ENCODE peak calls at places on chromosomes 7 and 10, in five cellular contexts. E, I, U, H and F are unnamed samples.

GRCh38 chr7:100900978-100901377 is 5.3 kb upstream of the ACHE start:
- DNase-seq in H (no peak), I (no peak), U (no peak), E (no peak), F (no peak)

GRCh38 chr7:925601-926000 is 28.9 kb downstream of the ADAP1 start:
- DNase-seq in H (no peak), I (no peak), U (peak; percentile 40), E (no peak), F (no peak)

GRCh38 chr7:90613088-90613498 is 17.0 kb downstream of the CDK14 start:
- DNase-seq in U (no peak), E (no peak), I (no peak), H (no peak), F (no peak)

GRCh38 chr10:80487791-80488538 is 33.9 kb downstream of the TSPAN14 start:
- DNase-seq in I (no peak), U (no peak), H (no peak), E (no peak), F (no peak)

GRCh38 chr10:82683989-82684388 is 809.0 kb downstream of the NRG3 start:
- DNase-seq in E (no peak), I (no peak), U (no peak), H (no peak), F (no peak)

GRCh38 chr7:108076141-108076540 is 54.0 kb downstream of the LAMB4 start:
- DNase-seq in E (no peak), H (no peak), U (no peak), I (no peak), F (no peak)

GRCh38 chr10:86165666-86166065 is 200.9 kb downstream of the GRID1 start:
- DNase-seq in U (no peak), E (no peak), H (no peak), I (no peak), F (no peak)

GRCh38 chr7:139523199-139523941 is at the start of gene CLEC2L:
- DNase-seq in U (no peak), E (no peak), H (no peak), I (no peak), F (no peak)

GRCh38 chr7:8290645-8291308 is 28.8 kb upstream of the ICA1 start:
- DNase-seq in H (no peak), U (no peak), I (no peak), E (peak; percentile 29), F (no peak)

GRCh38 chr10:69636626-69637550 is 6.8 kb downstream of the FAM241B start:
- DNase-seq in I (peak; percentile 27), U (no peak), H (peak; percentile 19), E (no peak), F (no peak)

GRCh38 chr7:137986252-137987010 is 15.5 kb downstream of the CREB3L2 start:
- DNase-seq in H (no peak), U (no peak), I (no peak), E (peak; percentile 68), F (no peak)

GRCh38 chr10:64115913-64116643 is 594.9 kb downstream of the REEP3 start:
- DNase-seq in I (peak; percentile 31), U (peak; percentile 5), H (no peak), E (no peak), F (no peak)

GRCh38 chr10:79346388-79347225 is 662 bp upstream of the PPIF start:
- DNase-seq in E (no peak), I (no peak), H (peak; percentile 19), U (no peak), F (no peak)

GRCh38 chr7:18821554-18821953 is 295.9 kb downstream of the TWIST1 start:
- DNase-seq in I (no peak), U (no peak), E (no peak), H (no peak), F (no peak)

GRCh38 chr7:117502338-117502737 is 22.5 kb downstream of the CFTR start:
- DNase-seq in I (no peak), E (no peak), H (no peak), U (no peak), F (no peak)

GRCh38 chr10:15661574-15661973 is 58.1 kb downstream of the ITGA8 start:
- DNase-seq in I (no peak), U (no peak), E (no peak), H (no peak), F (no peak)

GRCh38 chr10:46028584-46029570 is 1.5 kb downstream of the NCOA4 start:
- DNase-seq in I (peak; percentile 66), U (peak; percentile 53), E (peak; percentile 66), H (peak; percentile 71), F (no peak)

GRCh38 chr10:24467094-24467493 is 256.6 kb downstream of the ARHGAP21 start:
- DNase-seq in E (peak; percentile 19), I (no peak), U (no peak), H (no peak), F (no peak)

GRCh38 chr10:125201108-125201524 is 40.8 kb upstream of the CTBP2 start:
- DNase-seq in I (no peak), U (no peak), H (peak; percentile 26), E (peak; percentile 92), F (peak; percentile 15)

GRCh38 chr10:59304521-59305097 is 57.7 kb downstream of the FAM13C start:
- DNase-seq in I (no peak), H (no peak), U (no peak), E (no peak), F (no peak)

GRCh38 chr10:49269523-49269922 is 29.4 kb upstream of the C10orf71 start:
- DNase-seq in U (no peak), I (no peak), E (no peak), H (no peak), F (no peak)

GRCh38 chr10:51619365-51619764 is 80.0 kb downstream of the CSTF2T start:
- DNase-seq in U (no peak), E (no peak), I (no peak), H (no peak), F (no peak)

GRCh38 chr7:65798111-65799075 is 74.5 kb upstream of the VKORC1L1 start:
- DNase-seq in H (no peak), U (no peak), E (peak; percentile 40), I (no peak), F (no peak)

GRCh38 chr7:152335900-152336571 is 99.8 kb downstream of the KMT2C start:
- DNase-seq in U (no peak), H (no peak), E (no peak), I (peak; percentile 74), F (no peak)

GRCh38 chr7:641966-642365 is 84.5 kb upstream of the DNAAF5 start:
- DNase-seq in H (no peak), I (no peak), U (no peak), E (no peak), F (no peak)

GRCh38 chr10:32983333-32983909 is 25.4 kb upstream of the ITGB1 start:
- DNase-seq in H (peak; percentile 84), E (peak; percentile 95), I (no peak), U (no peak), F (peak; percentile 82)

GRCh38 chr7:101118856-101119255 is 8.0 kb upstream of the SERPINE1 start:
- DNase-seq in U (no peak), I (no peak), H (no peak), E (no peak), F (no peak)

GRCh38 chr7:4842302-4843064 is 19.3 kb downstream of the PAPOLB start:
- DNase-seq in H (no peak), U (no peak), I (no peak), E (no peak), F (no peak)

GRCh38 chr10:26486985-26487850 is 49.1 kb downstream of the APBB1IP start:
- DNase-seq in E (peak; percentile 57), I (no peak), U (no peak), H (peak; percentile 55), F (peak; percentile 38)

GRCh38 chr10:91287276-91287675 is 66.8 kb downstream of the PCGF5 start:
- DNase-seq in H (no peak), E (peak; percentile 44), I (no peak), U (no peak), F (no peak)

DNA sequence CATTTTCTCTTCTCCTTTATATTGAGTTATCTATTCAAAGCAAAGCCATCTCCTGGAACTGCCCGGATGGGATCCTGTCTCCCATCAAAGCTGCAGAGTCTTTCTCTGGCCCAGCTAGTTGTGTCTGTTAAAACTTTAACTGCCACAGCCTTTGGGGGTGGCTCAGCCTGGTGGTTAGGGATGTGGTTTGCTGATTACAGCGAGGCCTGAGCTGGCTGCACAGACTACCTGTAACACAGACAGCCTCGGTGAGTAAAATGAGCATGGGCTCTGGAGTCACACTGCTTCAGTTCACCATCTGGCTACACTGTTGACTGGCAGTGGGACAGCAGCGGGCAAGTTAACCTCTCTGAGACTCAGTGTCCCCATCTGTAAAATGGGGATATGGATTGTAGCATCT is 18.4 kb upstream of the HABP2 start:
- DNase-seq in I (no peak), U (peak; percentile 31), E (no peak), H (no peak), F (no peak)
- H3K9ac ChIP-seq in I (no peak overlapping the region), U (no peak overlapping the region), E (no peak overlapping the region), H (no peak overlapping the region), F (no peak overlapping the region)

GRCh38 chr7:42247301-42247700 is 10.3 kb upstream of the GLI3 start:
- DNase-seq in E (peak; percentile 69), H (no peak), I (no peak), U (no peak), F (no peak)
- TF ChIP-seq CTCF in E (peak; percentile 12), H (no peak), I (no peak), U (no peak), F (no peak)

GRCh38 chr10:132184816-132185593 is 1.7 kb upstream of the DPYSL4 start:
- DNase-seq in H (no peak), E (no peak), U (no peak), I (no peak), F (no peak)

GRCh38 chr10:132187421-132188138 is 832 bp downstream of the DPYSL4 start:
- DNase-seq in U (no peak), I (no peak), E (no peak), H (no peak), F (no peak)

GRCh38 chr10:132185601-132186487 is 904 bp upstream of the DPYSL4 start:
- DNase-seq in U (no peak), E (peak; percentile 42), I (no peak), H (peak; percentile 7), F (no peak)

GRCh38 chr10:132188331-132188730 is 1.6 kb downstream of the DPYSL4 start:
- DNase-seq in H (no peak), I (no peak), E (no peak), U (no peak), F (no peak)

DNA sequence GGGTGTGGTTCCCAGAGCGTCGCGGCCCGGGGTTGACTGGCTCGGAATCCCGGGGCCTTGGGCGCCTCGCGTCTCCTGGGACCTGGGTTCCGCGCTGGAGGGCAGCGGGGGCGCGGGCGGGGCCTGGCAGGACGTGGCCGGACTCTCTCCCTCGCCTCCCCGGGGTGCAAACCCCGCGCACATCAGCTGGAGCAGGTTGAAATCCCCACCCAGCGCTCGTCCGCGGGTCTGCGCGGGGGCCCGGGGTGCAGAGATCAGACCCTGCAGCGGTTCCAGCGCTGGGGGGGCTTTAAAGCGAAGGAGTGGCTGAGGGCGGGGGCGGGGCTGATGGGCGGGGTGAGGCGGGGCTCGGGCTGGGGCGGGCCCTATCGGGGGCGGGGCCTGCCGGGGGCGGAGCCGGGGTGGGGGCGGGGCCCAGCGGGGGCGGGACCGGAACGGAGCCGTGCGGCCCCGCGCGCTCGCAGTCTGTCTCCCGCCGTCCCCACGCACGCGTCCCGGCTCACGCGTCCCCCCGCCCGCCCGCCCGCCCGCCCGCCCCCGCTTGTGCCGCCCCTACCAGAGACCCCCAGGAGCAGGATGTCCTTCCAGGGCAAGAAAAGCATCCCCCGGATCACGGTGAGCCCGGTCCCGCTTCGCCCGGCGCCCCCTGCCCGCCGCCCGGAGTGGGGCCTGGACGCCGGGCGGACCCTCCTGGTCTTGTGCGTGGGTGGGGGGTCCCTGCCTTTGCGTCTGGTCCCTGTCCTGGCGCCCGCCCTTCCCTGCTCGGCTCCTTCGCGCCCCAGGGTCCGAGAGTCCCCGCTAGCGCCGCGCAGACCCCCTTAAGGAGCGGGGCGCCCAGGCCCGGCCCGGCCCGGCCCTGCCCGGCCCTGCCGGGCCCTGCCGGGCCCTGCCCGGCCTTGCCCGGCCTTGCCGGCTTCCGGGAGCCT is at the start of gene DPYSL4:
- DNase-seq in I (no peak), U (no peak), H (no peak), E (no peak), F (no peak)
- TF ChIP-seq EZH2 in I (no peak), U (no peak), H (no peak), E (no peak), F (no peak)

GRCh38 chr10:97459111-97459510 is 13.1 kb downstream of the ZDHHC16 start:
- DNase-seq in E (no peak), H (no peak), U (no peak), I (no peak), F (no peak)
- H3K9ac ChIP-seq in E (no peak overlapping the region), H (no peak overlapping the region), U (no peak overlapping the region), I (no peak overlapping the region), F (no peak overlapping the region)